ENCODE peak calls at places on chromosomes 5 and 9, in six cellular contexts. O, Z, T, R, Y and V are unnamed samples.

GRCh38 chr5:81424728-81425127 is 30.8 kb upstream of the ACOT12 start:
- DNase-seq in O (no peak), Z (no peak), T (peak), R (no peak), Y (no peak), V (no peak)

GRCh38 chr5:18105449-18105848 is 471.2 kb downstream of the TAF11L14 start:
- DNase-seq in O (no peak), Z (no peak), T (no peak), R (no peak), Y (no peak), V (no peak)

GRCh38 chr9:113516840-113517577 is 53.5 kb downstream of the RGS3 start:
- DNase-seq in O (no peak), Z (no peak), T (no peak), R (no peak), Y (no peak), V (no peak)

GRCh38 chr9:132018957-132019405 is 60.7 kb downstream of the MED27 start:
- DNase-seq in O (no peak), Z (no peak), T (no peak), R (no peak), Y (no peak), V (no peak)

GRCh38 chr9:21994526-21994995 is at the start of gene CDKN2B-AS1:
- DNase-seq in O (peak), Z (peak), T (no peak), R (peak), Y (peak), V (no peak)

GRCh38 chr5:131795879-131796792 is 681 bp downstream of the FNIP1 start:
- DNase-seq in O (peak), Z (peak), T (no peak), R (peak), Y (peak), V (no peak)

GRCh38 chr9:131273146-131273545 is 3.2 kb downstream of the FAM78A start:
- DNase-seq in O (peak), Z (peak), T (no peak), R (no peak), Y (peak), V (no peak)

GRCh38 chr9:131094622-131095021 is 1.7 kb upstream of the AIF1L start:
- DNase-seq in O (peak), Z (peak), T (peak), R (no peak), Y (no peak), V (no peak)

GRCh38 chr9:16867571-16868311 is 2.7 kb downstream of the BNC2 start:
- DNase-seq in O (no peak), Z (no peak), T (no peak), R (no peak), Y (no peak), V (peak)

GRCh38 chr5:111235635-111236034 is 11.5 kb downstream of the CAMK4 start:
- DNase-seq in O (no peak), Z (no peak), T (no peak), R (no peak), Y (no peak), V (no peak)

GRCh38 chr9:122090287-122090883 is 2.7 kb downstream of the TTLL11 start:
- DNase-seq in O (no peak), Z (no peak), T (no peak), R (no peak), Y (no peak), V (no peak)

GRCh38 chr5:155024015-155024414 is 10.5 kb downstream of the KIF4B start:
- DNase-seq in O (no peak), Z (no peak), T (no peak), R (no peak), Y (peak), V (no peak)

GRCh38 chr5:96332535-96333396 is 100.3 kb downstream of the PCSK1 start:
- DNase-seq in O (no peak), Z (no peak), T (no peak), R (no peak), Y (no peak), V (no peak)

GRCh38 chr9:14405176-14405575 is 91.2 kb upstream of the NFIB start:
- DNase-seq in O (no peak), Z (no peak), T (no peak), R (no peak), Y (no peak), V (no peak)

GRCh38 chr5:32494827-32495226 is 50.3 kb upstream of the ZFR start:
- DNase-seq in O (no peak), Z (no peak), T (no peak), R (no peak), Y (no peak), V (no peak)

GRCh38 chr5:76292923-76293322 is 110.2 kb upstream of the IQGAP2 start:
- DNase-seq in O (no peak), Z (no peak), T (no peak), R (no peak), Y (no peak), V (no peak)

GRCh38 chr5:43313854-43314457 is 744 bp upstream of the HMGCS1 start:
- DNase-seq in O (no peak), Z (no peak), T (no peak), R (no peak), Y (no peak), V (no peak)

GRCh38 chr5:108345541-108346171 is 36.2 kb downstream of the FBXL17 start:
- DNase-seq in O (no peak), Z (no peak), T (peak), R (no peak), Y (no peak), V (peak)

GRCh38 chr9:121367651-121368510 is 2.2 kb downstream of the STOM start:
- DNase-seq in O (no peak), Z (no peak), T (no peak), R (no peak), Y (no peak), V (no peak)

GRCh38 chr5:92574023-92574422 is 1007.0 kb downstream of the NR2F1-AS1 start:
- DNase-seq in O (no peak), Z (no peak), T (no peak), R (no peak), Y (no peak), V (no peak)

GRCh38 chr9:136545065-136545965 is 533 bp downstream of the NOTCH1 start:
- DNase-seq in O (no peak), Z (no peak), T (no peak), R (no peak), Y (no peak), V (no peak)

GRCh38 chr9:3794005-3794404 is 268.2 kb upstream of the RFX3 start:
- DNase-seq in O (no peak), Z (no peak), T (no peak), R (peak), Y (no peak), V (no peak)

GRCh38 chr5:69484891-69485290 is 7.7 kb upstream of the OCLN start:
- DNase-seq in O (no peak), Z (no peak), T (no peak), R (no peak), Y (no peak), V (peak)

GRCh38 chr5:83255268-83255667 is 177.9 kb downstream of the XRCC4 start:
- DNase-seq in O (no peak), Z (no peak), T (no peak), R (no peak), Y (no peak), V (peak)

GRCh38 chr5:29750453-29750852 is 1443.0 kb upstream of the CDH6 start:
- DNase-seq in O (no peak), Z (no peak), T (no peak), R (no peak), Y (no peak), V (no peak)
- TF ChIP-seq CTCF in O (no peak), Z (no peak), T (no peak), R (no peak), Y (no peak), V (no peak)

GRCh38 chr5:44605926-44606325 is 202.8 kb upstream of the MRPS30 start:
- DNase-seq in O (no peak), Z (no peak), T (no peak), R (no peak), Y (no peak), V (no peak)

GRCh38 chr5:44603496-44604272 is 205.1 kb upstream of the MRPS30 start:
- DNase-seq in O (no peak), Z (no peak), T (no peak), R (peak), Y (no peak), V (no peak)
- TF ChIP-seq CTCF in O (no peak), Z (no peak), T (no peak), R (no peak), Y (no peak), V (no peak)

DNA sequence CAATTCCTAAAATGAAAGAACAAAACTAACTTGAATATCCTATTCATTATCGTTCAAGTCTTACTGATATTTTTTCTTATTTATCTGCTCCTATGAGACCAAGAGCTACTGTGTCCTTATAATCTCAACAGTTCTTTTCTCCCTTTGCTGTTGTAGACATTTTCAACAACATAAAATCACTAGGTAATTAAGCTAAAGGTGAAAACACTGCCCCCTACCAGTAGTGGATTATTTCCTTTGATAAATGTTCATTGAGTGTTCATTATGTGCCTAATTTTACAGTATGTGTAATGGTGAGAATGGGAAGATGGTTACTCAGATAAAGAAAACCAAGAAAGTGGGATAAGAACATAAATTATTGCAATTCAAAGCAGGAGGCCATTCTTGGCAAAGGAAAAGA is 41.4 kb upstream of the PAPPA start:
- DNase-seq in O (no peak), Z (no peak), T (no peak), R (no peak), Y (no peak), V (no peak)
- TF ChIP-seq CTCF in O (peak), Z (peak), T (peak), R (peak), Y (peak), V (peak)

GRCh38 chr5:137289856-137290255 is 209.3 kb downstream of the SPOCK1 start:
- DNase-seq in O (no peak), Z (no peak), T (no peak), R (no peak), Y (no peak), V (no peak)
- TF ChIP-seq CTCF in O (no peak), Z (no peak), T (no peak), R (no peak), Y (no peak), V (no peak)

DNA sequence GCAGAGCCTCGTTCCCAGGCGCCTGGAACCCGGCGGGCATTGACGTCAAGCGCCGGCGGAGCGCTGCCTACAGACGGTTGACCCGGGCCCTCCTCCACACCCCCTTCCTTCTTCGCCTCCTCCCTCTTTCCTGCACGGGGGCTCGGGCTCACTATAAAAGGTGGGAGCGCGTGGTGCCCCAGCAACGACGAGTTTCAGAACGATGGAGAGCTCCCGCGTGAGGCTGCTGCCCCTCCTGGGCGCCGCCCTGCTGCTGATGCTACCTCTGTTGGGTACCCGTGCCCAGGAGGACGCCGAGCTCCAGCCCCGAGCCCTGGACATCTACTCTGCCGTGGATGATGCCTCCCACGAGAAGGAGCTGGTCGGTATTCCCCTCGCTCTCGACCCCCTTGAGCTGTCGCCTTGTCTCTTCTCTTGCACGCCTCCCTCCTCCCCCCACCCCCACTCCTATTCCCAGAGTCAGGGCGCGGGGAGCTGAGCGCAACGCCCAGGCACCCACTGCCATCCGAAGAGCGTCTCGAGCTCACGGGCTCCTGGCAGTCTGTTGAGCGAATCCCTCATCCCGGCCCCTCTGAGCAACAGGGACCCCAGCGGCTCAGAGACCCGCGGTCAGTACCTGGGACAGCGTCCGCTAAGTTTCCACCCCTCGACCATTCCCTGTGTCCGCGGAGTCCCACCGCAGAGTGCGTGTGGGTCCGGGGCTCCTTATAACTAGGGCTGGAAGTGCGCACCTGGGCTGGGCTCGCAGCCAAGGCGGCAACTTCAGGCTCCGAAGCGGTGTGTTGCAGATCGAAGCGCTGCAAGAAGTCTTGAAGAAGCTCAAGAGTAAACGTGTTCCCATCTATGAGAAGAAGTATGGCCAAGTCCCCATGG is at the start of gene CARTPT:
- DNase-seq in O (no peak), Z (no peak), T (no peak), R (peak), Y (no peak), V (no peak)
- TF ChIP-seq CTCF in O (no peak), Z (no peak), T (no peak), R (no peak), Y (no peak), V (no peak)

GRCh38 chr5:142770650-142771609 is 753 bp downstream of the ARHGAP26 start:
- DNase-seq in O (peak), Z (peak), T (no peak), R (peak), Y (peak), V (no peak)
- TF ChIP-seq CTCF in O (no peak), Z (no peak), T (no peak), R (no peak), Y (no peak), V (peak)

GRCh38 chr5:157689942-157690689 is 18.8 kb downstream of the C5orf52 start:
- DNase-seq in O (no peak), Z (no peak), T (no peak), R (no peak), Y (no peak), V (no peak)
- TF ChIP-seq CTCF in O (no peak), Z (no peak), T (peak), R (no peak), Y (no peak), V (no peak)

DNA sequence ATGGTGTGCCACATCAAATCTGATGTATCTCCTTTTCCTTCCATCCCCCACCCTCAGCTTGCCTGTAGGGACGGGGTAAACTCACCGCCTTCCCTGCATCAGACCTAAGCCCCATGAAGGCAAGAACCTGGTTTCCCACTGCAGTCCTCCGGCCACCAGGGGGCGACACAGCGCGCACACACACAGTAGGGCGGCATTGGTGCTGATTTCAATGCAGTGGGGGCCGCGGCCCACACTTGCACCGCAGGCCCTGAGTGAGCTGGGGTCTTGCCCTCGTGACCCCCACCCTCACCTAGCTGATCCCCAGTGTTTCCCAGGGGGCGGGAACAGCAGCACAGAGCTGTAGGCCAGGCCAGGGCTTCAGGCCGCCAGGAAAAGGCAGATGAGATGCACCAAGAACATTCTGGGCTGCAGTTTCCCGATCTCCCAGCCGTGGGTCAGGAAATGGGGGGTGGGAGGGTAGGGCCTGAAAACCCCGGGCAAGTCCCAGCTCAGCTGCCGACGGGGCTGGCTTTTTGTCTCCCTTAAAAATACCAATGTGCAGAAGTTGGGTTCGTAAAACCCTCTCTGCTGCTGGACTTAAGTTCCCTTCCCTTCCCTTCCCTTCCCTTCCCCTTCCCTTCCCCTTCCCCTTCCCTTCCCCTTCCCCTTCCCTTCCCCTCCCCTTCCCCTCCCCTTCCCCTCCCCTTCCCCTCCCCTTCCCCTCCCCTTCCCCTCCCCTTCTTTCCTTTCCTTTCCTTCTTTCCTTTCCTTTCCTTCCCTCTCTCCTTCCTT is 19.5 kb downstream of the FAM163B start:
- DNase-seq in O (peak), Z (no peak), T (no peak), R (no peak), Y (no peak), V (no peak)
- TF ChIP-seq CTCF in O (peak), Z (peak), T (peak), R (peak), Y (peak), V (peak)

GRCh38 chr5:71865665-71866320 is 146.7 kb downstream of the CARTPT start:
- DNase-seq in O (no peak), Z (no peak), T (no peak), R (no peak), Y (no peak), V (no peak)
- TF ChIP-seq CTCF in O (no peak), Z (no peak), T (no peak), R (no peak), Y (no peak), V (no peak)

DNA sequence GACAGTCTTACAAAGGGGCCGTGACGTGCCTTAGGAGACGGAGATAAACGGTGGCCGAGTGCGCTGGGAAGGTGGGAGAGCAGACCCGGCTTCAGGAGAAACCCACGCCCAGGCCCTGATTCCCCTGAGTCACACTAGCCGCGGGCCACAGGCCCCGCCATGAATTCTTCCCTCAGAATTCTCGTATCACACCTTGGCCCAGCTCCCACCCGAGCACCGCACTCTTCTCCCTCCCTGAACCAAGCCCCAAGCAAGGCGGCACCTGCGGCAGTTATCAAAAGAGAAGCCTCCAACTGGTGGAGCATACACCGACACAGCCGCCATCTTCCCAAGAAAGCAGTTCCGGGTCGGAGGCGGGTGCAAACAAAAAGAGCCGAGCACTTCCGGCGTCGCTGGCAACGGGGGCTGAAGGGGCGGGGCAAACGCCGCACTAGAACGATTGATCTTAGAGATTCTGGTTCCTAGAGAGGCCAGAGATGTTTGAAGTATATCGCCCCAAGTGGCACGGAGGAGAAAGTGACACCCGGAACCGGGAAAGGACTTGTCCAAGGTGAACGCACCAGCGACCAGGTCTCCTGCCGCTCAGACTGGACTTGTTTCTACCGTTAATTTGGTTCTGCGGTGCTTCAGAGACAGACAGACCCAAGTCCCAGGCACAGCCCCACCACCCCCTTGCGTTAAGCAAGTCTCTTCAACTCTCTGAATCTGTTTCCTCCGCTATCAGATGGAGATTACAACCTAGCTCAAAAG is at the start of gene PSMB7:
- DNase-seq in O (peak), Z (peak), T (peak), R (peak), Y (peak), V (peak)
- TF ChIP-seq CTCF in O (peak), Z (peak), T (peak), R (peak), Y (peak), V (peak)